ENCODE peak calls at places on chromosomes 2 and 18, in four cellular contexts. One of them, this sample, is unnamed.

GRCh38 chr18:47997338-47997780 is 66.9 kb upstream of the SMAD2 start:
- DNase-seq in K562: peak
- DNase-seq in SK-N-SH: no peak
- DNase-seq in HepG2: no peak
- DNase-seq in this sample: no peak

GRCh38 chr2:505931-506330 is 171.3 kb downstream of the TMEM18 start:
- DNase-seq in SK-N-SH: no peak
- DNase-seq in HepG2: no peak
- DNase-seq in K562: no peak
- DNase-seq in this sample: no peak

GRCh38 chr18:21112140-21112473 is 494 bp upstream of the ROCK1 start:
- DNase-seq in SK-N-SH: no peak
- DNase-seq in HepG2: no peak
- DNase-seq in K562: no peak
- DNase-seq in this sample: no peak

GRCh38 chr18:76686737-76687231 is 135.6 kb upstream of the ZNF236 start:
- DNase-seq in K562: no peak
- DNase-seq in SK-N-SH: peak
- DNase-seq in HepG2: peak
- DNase-seq in this sample: peak

GRCh38 chr2:186457908-186458307 is 28.2 kb upstream of the ZC3H15 start:
- DNase-seq in K562: no peak
- DNase-seq in HepG2: no peak
- DNase-seq in SK-N-SH: no peak
- DNase-seq in this sample: no peak

GRCh38 chr2:99651930-99652670 is 162.3 kb upstream of the REV1 start:
- DNase-seq in SK-N-SH: no peak
- DNase-seq in HepG2: no peak
- DNase-seq in K562: no peak
- DNase-seq in this sample: no peak

GRCh38 chr18:31741096-31741735 is 19.5 kb downstream of the SLC25A52 start:
- DNase-seq in K562: peak
- DNase-seq in HepG2: peak
- DNase-seq in SK-N-SH: peak
- DNase-seq in this sample: peak

GRCh38 chr2:65055427-65056214 is 595 bp upstream of the CEP68 start:
- DNase-seq in K562: no peak
- DNase-seq in SK-N-SH: no peak
- DNase-seq in HepG2: no peak
- DNase-seq in this sample: no peak

GRCh38 chr18:26405190-26405781 is 143.1 kb downstream of the KCTD1 start:
- DNase-seq in SK-N-SH: peak
- DNase-seq in K562: peak
- DNase-seq in HepG2: peak
- DNase-seq in this sample: no peak

GRCh38 chr2:32289165-32290054 is 11.7 kb downstream of the YIPF4 start:
- DNase-seq in HepG2: peak
- DNase-seq in K562: peak
- DNase-seq in SK-N-SH: no peak
- DNase-seq in this sample: no peak

GRCh38 chr2:82182270-82182669 is 1877.7 kb upstream of the LRRTM1 start:
- DNase-seq in SK-N-SH: no peak
- DNase-seq in HepG2: no peak
- DNase-seq in K562: no peak
- DNase-seq in this sample: no peak

GRCh38 chr2:236209535-236209934 is 41.3 kb upstream of the GBX2 start:
- DNase-seq in HepG2: no peak
- DNase-seq in K562: no peak
- DNase-seq in SK-N-SH: no peak
- DNase-seq in this sample: no peak

GRCh38 chr2:3104261-3104660 is 273.4 kb downstream of the EIPR1 start:
- DNase-seq in SK-N-SH: no peak
- DNase-seq in HepG2: no peak
- DNase-seq in K562: no peak
- DNase-seq in this sample: no peak

GRCh38 chr2:203948733-203949132 is 12.2 kb downstream of the ICOS start:
- DNase-seq in HepG2: no peak
- DNase-seq in SK-N-SH: no peak
- DNase-seq in K562: no peak
- DNase-seq in this sample: peak

GRCh38 chr18:22871809-22872525 is 61.2 kb upstream of the RBBP8 start:
- DNase-seq in K562: peak
- DNase-seq in SK-N-SH: peak
- DNase-seq in HepG2: no peak
- DNase-seq in this sample: no peak

GRCh38 chr2:31660812-31661335 is 80.1 kb upstream of the SRD5A2 start:
- DNase-seq in SK-N-SH: no peak
- DNase-seq in HepG2: no peak
- DNase-seq in K562: no peak
- DNase-seq in this sample: no peak

GRCh38 chr2:195498176-195498575 is 158.8 kb upstream of the SLC39A10 start:
- DNase-seq in HepG2: peak
- DNase-seq in K562: peak
- DNase-seq in SK-N-SH: no peak
- DNase-seq in this sample: no peak

GRCh38 chr18:23732439-23732838 is 43.2 kb downstream of the LAMA3 start:
- DNase-seq in SK-N-SH: no peak
- DNase-seq in K562: no peak
- DNase-seq in HepG2: no peak
- DNase-seq in this sample: no peak

GRCh38 chr2:10210336-10210735 is 87.8 kb downstream of the RRM2 start:
- DNase-seq in HepG2: no peak
- DNase-seq in K562: no peak
- DNase-seq in SK-N-SH: no peak
- DNase-seq in this sample: no peak

GRCh38 chr2:148586528-148587128 is 57.9 kb upstream of the EPC2 start:
- DNase-seq in K562: no peak
- DNase-seq in SK-N-SH: no peak
- DNase-seq in HepG2: no peak
- DNase-seq in this sample: no peak

GRCh38 chr2:44826601-44827000 is 114.9 kb upstream of the SIX3 start:
- DNase-seq in SK-N-SH: no peak
- DNase-seq in HepG2: no peak
- DNase-seq in K562: no peak
- DNase-seq in this sample: no peak

GRCh38 chr2:44829771-44830170 is 111.7 kb upstream of the SIX3 start:
- DNase-seq in SK-N-SH: no peak
- DNase-seq in K562: no peak
- DNase-seq in HepG2: no peak
- DNase-seq in this sample: no peak

GRCh38 chr2:44821500-44821899 is 120.0 kb upstream of the SIX3 start:
- DNase-seq in SK-N-SH: no peak
- DNase-seq in HepG2: no peak
- DNase-seq in K562: no peak
- DNase-seq in this sample: no peak

GRCh38 chr2:44822174-44822573 is 119.3 kb upstream of the SIX3 start:
- DNase-seq in HepG2: no peak
- DNase-seq in K562: no peak
- DNase-seq in SK-N-SH: no peak
- DNase-seq in this sample: no peak

DNA sequence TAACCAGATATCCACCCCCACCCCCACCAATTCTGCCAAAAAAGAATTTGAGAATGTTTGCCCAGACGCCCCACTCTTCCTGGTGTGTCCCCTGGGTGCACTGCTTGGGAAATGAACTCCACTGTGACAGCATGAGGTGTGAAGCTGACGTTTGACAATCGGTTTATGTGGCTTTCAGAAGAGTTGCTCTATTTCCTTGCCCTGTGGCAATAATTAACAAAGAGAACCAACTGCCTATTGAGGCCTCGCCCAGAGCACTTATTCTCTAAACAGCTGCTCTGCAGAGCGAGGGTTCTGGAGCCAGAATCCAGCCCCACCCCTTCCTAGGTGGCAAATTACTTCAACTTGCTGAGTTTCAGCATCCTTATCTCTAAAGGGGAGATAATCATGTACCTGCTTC is 115.8 kb upstream of the SIX3 start:
- DNase-seq in SK-N-SH: no peak
- DNase-seq in K562: no peak
- DNase-seq in HepG2: no peak
- DNase-seq in this sample: no peak
- TF ChIP-seq SIN3A in SK-N-SH: no peak
- TF ChIP-seq SIN3A in K562: no peak
- TF ChIP-seq SIN3A in HepG2: no peak
- TF ChIP-seq SIN3A in this sample: no peak

DNA sequence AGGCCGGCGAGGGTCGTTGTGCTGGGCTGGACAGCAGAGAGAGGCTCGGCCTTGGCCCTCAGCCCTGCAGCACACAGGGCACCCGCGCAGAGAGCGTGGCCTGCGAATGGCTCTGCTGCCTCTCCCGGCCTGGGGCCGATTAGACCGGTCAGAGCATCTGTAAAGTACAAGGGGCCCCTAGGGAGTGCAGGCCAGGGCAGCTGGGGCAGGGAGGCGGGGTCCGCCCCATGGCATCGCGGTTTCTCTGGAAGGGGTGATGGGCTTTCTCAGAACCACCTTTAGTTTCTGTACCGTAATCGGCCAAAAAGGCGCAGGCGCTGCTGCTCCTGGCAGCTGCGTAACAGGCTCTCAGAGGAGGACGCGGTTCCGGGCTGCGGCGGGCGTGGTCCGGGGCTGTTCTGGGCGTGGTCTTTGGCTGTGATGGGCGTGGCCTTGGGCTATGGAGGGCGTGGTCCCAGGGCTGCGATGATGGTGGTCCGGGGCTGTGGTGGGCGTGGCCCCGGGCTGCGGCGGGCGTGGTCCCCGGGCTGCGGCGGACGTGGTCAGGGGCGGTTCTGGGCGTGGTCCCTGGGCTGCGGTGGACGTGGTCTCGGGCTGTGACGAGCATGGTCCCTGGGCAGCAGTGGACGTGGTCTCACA is 1.5 kb upstream of the GPR148 start:
- DNase-seq in K562: peak
- DNase-seq in HepG2: no peak
- DNase-seq in SK-N-SH: peak
- DNase-seq in this sample: peak
- TF ChIP-seq ZBTB33 in K562: peak
- TF ChIP-seq ZBTB33 in HepG2: no peak
- TF ChIP-seq ZBTB33 in SK-N-SH: no peak
- TF ChIP-seq ZBTB33 in this sample: no peak

GRCh38 chr18:3269241-3269640 is 7.3 kb downstream of the MYL12B start:
- DNase-seq in K562: peak
- DNase-seq in HepG2: no peak
- DNase-seq in SK-N-SH: no peak
- DNase-seq in this sample: no peak
- TF ChIP-seq MXI1 in K562: no peak
- TF ChIP-seq MXI1 in HepG2: no peak
- TF ChIP-seq MXI1 in SK-N-SH: no peak
- TF ChIP-seq MXI1 in this sample: no peak

GRCh38 chr2:143856973-143857372 is 662.9 kb downstream of the ZEB2 start:
- DNase-seq in HepG2: no peak
- DNase-seq in K562: no peak
- DNase-seq in SK-N-SH: no peak
- DNase-seq in this sample: no peak
- TF ChIP-seq SIN3A in HepG2: no peak
- TF ChIP-seq SIN3A in K562: no peak
- TF ChIP-seq SIN3A in SK-N-SH: no peak
- TF ChIP-seq SIN3A in this sample: no peak

GRCh38 chr2:96099861-96100798 is 16.2 kb downstream of the ADRA2B start:
- DNase-seq in HepG2: no peak
- DNase-seq in K562: no peak
- DNase-seq in SK-N-SH: peak
- DNase-seq in this sample: no peak
- TF ChIP-seq ZBTB33 in HepG2: no peak
- TF ChIP-seq ZBTB33 in K562: no peak
- TF ChIP-seq ZBTB33 in SK-N-SH: no peak
- TF ChIP-seq ZBTB33 in this sample: no peak